ENCODE peak calls at places on chromosomes 6 and 20, in nine cellular contexts. One of them, this sample, is unnamed. For H3K4me1 and H3K9me3, the result is how much of the 10 kb centered on the place peaks cover.

GRCh38 chr20:13205848-13206434 is 15.1 kb upstream of the ISM1 start:
- DNase-seq in tibial nerve: no peak
- DNase-seq in mucosa of descending colon: no peak
- DNase-seq in Panc1: no peak
- DNase-seq in neural progenitor cell: no peak
- DNase-seq in colonic mucosa: no peak
- DNase-seq in kidney: no peak
- DNase-seq in Peyer's patch: no peak
- DNase-seq in heart right ventricle: no peak
- DNase-seq in this sample: no peak

GRCh38 chr6:57173886-57174510 is 1.9 kb downstream of the BAG2 start:
- DNase-seq in kidney: no peak
- DNase-seq in colonic mucosa: no peak
- DNase-seq in neural progenitor cell: peak
- DNase-seq in tibial nerve: peak
- DNase-seq in Panc1: peak
- DNase-seq in heart right ventricle: no peak
- DNase-seq in Peyer's patch: no peak
- DNase-seq in mucosa of descending colon: no peak
- DNase-seq in this sample: peak

GRCh38 chr6:132736239-132736638 is 21.5 kb downstream of the VNN2 start:
- DNase-seq in neural progenitor cell: no peak
- DNase-seq in kidney: no peak
- DNase-seq in tibial nerve: no peak
- DNase-seq in heart right ventricle: no peak
- DNase-seq in Panc1: no peak
- DNase-seq in mucosa of descending colon: no peak
- DNase-seq in Peyer's patch: no peak
- DNase-seq in colonic mucosa: no peak
- DNase-seq in this sample: no peak

GRCh38 chr20:8693709-8694108 is 375.2 kb upstream of the PLCB4 start:
- DNase-seq in tibial nerve: no peak
- DNase-seq in mucosa of descending colon: no peak
- DNase-seq in kidney: no peak
- DNase-seq in heart right ventricle: no peak
- DNase-seq in Peyer's patch: no peak
- DNase-seq in neural progenitor cell: no peak
- DNase-seq in Panc1: no peak
- DNase-seq in colonic mucosa: no peak
- DNase-seq in this sample: no peak

GRCh38 chr6:81722503-81723223 is 29.8 kb downstream of the TENT5A start:
- DNase-seq in colonic mucosa: no peak
- DNase-seq in tibial nerve: no peak
- DNase-seq in Peyer's patch: no peak
- DNase-seq in kidney: no peak
- DNase-seq in heart right ventricle: no peak
- DNase-seq in Panc1: no peak
- DNase-seq in neural progenitor cell: no peak
- DNase-seq in mucosa of descending colon: no peak
- DNase-seq in this sample: no peak

GRCh38 chr6:52551483-52552277 is 25.2 kb downstream of the TRAM2 start:
- DNase-seq in neural progenitor cell: peak
- DNase-seq in tibial nerve: no peak
- DNase-seq in mucosa of descending colon: peak
- DNase-seq in heart right ventricle: peak
- DNase-seq in colonic mucosa: peak
- DNase-seq in kidney: no peak
- DNase-seq in Panc1: no peak
- DNase-seq in Peyer's patch: no peak
- DNase-seq in this sample: peak

GRCh38 chr6:29872791-29873190 is 45.2 kb downstream of the HLA-G start:
- DNase-seq in tibial nerve: no peak
- DNase-seq in Panc1: no peak
- DNase-seq in colonic mucosa: no peak
- DNase-seq in kidney: no peak
- DNase-seq in mucosa of descending colon: no peak
- DNase-seq in heart right ventricle: no peak
- DNase-seq in Peyer's patch: no peak
- DNase-seq in neural progenitor cell: no peak
- DNase-seq in this sample: no peak

GRCh38 chr20:31987744-31988143 is 19.8 kb downstream of the XKR7 start:
- DNase-seq in colonic mucosa: no peak
- DNase-seq in mucosa of descending colon: no peak
- DNase-seq in tibial nerve: no peak
- DNase-seq in Peyer's patch: no peak
- DNase-seq in neural progenitor cell: no peak
- DNase-seq in kidney: no peak
- DNase-seq in heart right ventricle: no peak
- DNase-seq in Panc1: peak
- DNase-seq in this sample: peak

GRCh38 chr6:41541364-41541763 is 4.8 kb upstream of the FOXP4 start:
- DNase-seq in kidney: no peak
- DNase-seq in mucosa of descending colon: no peak
- DNase-seq in Peyer's patch: no peak
- DNase-seq in heart right ventricle: no peak
- DNase-seq in colonic mucosa: no peak
- DNase-seq in tibial nerve: no peak
- DNase-seq in neural progenitor cell: no peak
- DNase-seq in Panc1: no peak
- DNase-seq in this sample: no peak

GRCh38 chr6:137171824-137172733 is 1.4 kb downstream of the IL22RA2 start:
- DNase-seq in Panc1: no peak
- DNase-seq in tibial nerve: no peak
- DNase-seq in neural progenitor cell: no peak
- DNase-seq in colonic mucosa: no peak
- DNase-seq in mucosa of descending colon: no peak
- DNase-seq in heart right ventricle: no peak
- DNase-seq in Peyer's patch: no peak
- DNase-seq in kidney: no peak
- DNase-seq in this sample: no peak

GRCh38 chr6:23414204-23414501 is 711.9 kb upstream of the NRSN1 start:
- DNase-seq in neural progenitor cell: no peak
- DNase-seq in Peyer's patch: no peak
- DNase-seq in colonic mucosa: no peak
- DNase-seq in tibial nerve: no peak
- DNase-seq in kidney: no peak
- DNase-seq in mucosa of descending colon: no peak
- DNase-seq in Panc1: no peak
- DNase-seq in heart right ventricle: peak
- DNase-seq in this sample: peak

GRCh38 chr6:108164537-108164814 is 1.3 kb upstream of the NR2E1 start:
- DNase-seq in kidney: no peak
- DNase-seq in mucosa of descending colon: no peak
- DNase-seq in heart right ventricle: no peak
- DNase-seq in Peyer's patch: no peak
- DNase-seq in Panc1: no peak
- DNase-seq in neural progenitor cell: no peak
- DNase-seq in tibial nerve: no peak
- DNase-seq in colonic mucosa: no peak
- DNase-seq in this sample: no peak

GRCh38 chr6:17562636-17563035 is 37.5 kb upstream of the FAM8A1 start:
- DNase-seq in tibial nerve: no peak
- DNase-seq in mucosa of descending colon: no peak
- DNase-seq in Panc1: no peak
- DNase-seq in kidney: no peak
- DNase-seq in neural progenitor cell: no peak
- DNase-seq in heart right ventricle: no peak
- DNase-seq in colonic mucosa: no peak
- DNase-seq in Peyer's patch: no peak
- DNase-seq in this sample: no peak

GRCh38 chr6:36757206-36757605 is 59.6 kb downstream of the RAB44 start:
- DNase-seq in mucosa of descending colon: peak
- DNase-seq in tibial nerve: no peak
- DNase-seq in Peyer's patch: no peak
- DNase-seq in heart right ventricle: no peak
- DNase-seq in colonic mucosa: peak
- DNase-seq in Panc1: no peak
- DNase-seq in kidney: no peak
- DNase-seq in neural progenitor cell: no peak
- DNase-seq in this sample: no peak

GRCh38 chr6:36755435-36756348 is 58.1 kb downstream of the RAB44 start:
- DNase-seq in tibial nerve: no peak
- DNase-seq in Panc1: no peak
- DNase-seq in heart right ventricle: no peak
- DNase-seq in kidney: no peak
- DNase-seq in mucosa of descending colon: peak
- DNase-seq in neural progenitor cell: no peak
- DNase-seq in Peyer's patch: no peak
- DNase-seq in colonic mucosa: peak
- DNase-seq in this sample: no peak

GRCh38 chr6:36757943-36758508 is 60.4 kb downstream of the RAB44 start:
- DNase-seq in mucosa of descending colon: no peak
- DNase-seq in tibial nerve: no peak
- DNase-seq in Peyer's patch: no peak
- DNase-seq in neural progenitor cell: no peak
- DNase-seq in kidney: no peak
- DNase-seq in Panc1: no peak
- DNase-seq in heart right ventricle: no peak
- DNase-seq in colonic mucosa: no peak
- DNase-seq in this sample: no peak

GRCh38 chr6:36758516-36759176 is 61.0 kb downstream of the RAB44 start:
- DNase-seq in tibial nerve: no peak
- DNase-seq in Panc1: no peak
- DNase-seq in neural progenitor cell: no peak
- DNase-seq in kidney: no peak
- DNase-seq in Peyer's patch: no peak
- DNase-seq in colonic mucosa: peak
- DNase-seq in mucosa of descending colon: peak
- DNase-seq in heart right ventricle: no peak
- DNase-seq in this sample: no peak

GRCh38 chr6:36756761-36757160 is 59.1 kb downstream of the RAB44 start:
- DNase-seq in tibial nerve: no peak
- DNase-seq in Peyer's patch: no peak
- DNase-seq in heart right ventricle: no peak
- DNase-seq in neural progenitor cell: no peak
- DNase-seq in Panc1: no peak
- DNase-seq in kidney: no peak
- DNase-seq in colonic mucosa: no peak
- DNase-seq in mucosa of descending colon: no peak
- DNase-seq in this sample: no peak
- H3K4me1 ChIP-seq in tibial nerve: under half
- H3K4me1 ChIP-seq in Peyer's patch: under half
- H3K4me1 ChIP-seq in heart right ventricle: under half
- H3K4me1 ChIP-seq in neural progenitor cell: under half
- H3K4me1 ChIP-seq in Panc1: under half
- H3K4me1 ChIP-seq in kidney: under half
- H3K4me1 ChIP-seq in colonic mucosa: under half
- H3K4me1 ChIP-seq in mucosa of descending colon: under half
- H3K4me1 ChIP-seq in this sample: under half

GRCh38 chr20:60630609-60631008 is 621.5 kb upstream of the CDH4 start:
- DNase-seq in heart right ventricle: no peak
- DNase-seq in colonic mucosa: no peak
- DNase-seq in kidney: no peak
- DNase-seq in tibial nerve: no peak
- DNase-seq in mucosa of descending colon: no peak
- DNase-seq in neural progenitor cell: peak
- DNase-seq in Peyer's patch: no peak
- DNase-seq in Panc1: no peak
- DNase-seq in this sample: no peak
- H3K9me3 ChIP-seq in heart right ventricle: under half
- H3K9me3 ChIP-seq in colonic mucosa: under half
- H3K9me3 ChIP-seq in kidney: under half
- H3K9me3 ChIP-seq in tibial nerve: under half
- H3K9me3 ChIP-seq in mucosa of descending colon: under half
- H3K9me3 ChIP-seq in neural progenitor cell: under half
- H3K9me3 ChIP-seq in Peyer's patch: under half
- H3K9me3 ChIP-seq in Panc1: under half
- H3K9me3 ChIP-seq in this sample: under half

GRCh38 chr20:673606-674005 is 2.0 kb downstream of the SCRT2 start:
- DNase-seq in neural progenitor cell: no peak
- DNase-seq in Panc1: no peak
- DNase-seq in Peyer's patch: no peak
- DNase-seq in tibial nerve: no peak
- DNase-seq in heart right ventricle: no peak
- DNase-seq in mucosa of descending colon: no peak
- DNase-seq in colonic mucosa: no peak
- DNase-seq in kidney: no peak
- DNase-seq in this sample: no peak

GRCh38 chr20:674936-675452 is 608 bp downstream of the SCRT2 start:
- DNase-seq in kidney: no peak
- DNase-seq in tibial nerve: no peak
- DNase-seq in heart right ventricle: no peak
- DNase-seq in mucosa of descending colon: no peak
- DNase-seq in colonic mucosa: no peak
- DNase-seq in Peyer's patch: no peak
- DNase-seq in Panc1: no peak
- DNase-seq in neural progenitor cell: no peak
- DNase-seq in this sample: no peak

GRCh38 chr20:671252-672030 is 4.2 kb downstream of the SCRT2 start:
- DNase-seq in kidney: no peak
- DNase-seq in tibial nerve: no peak
- DNase-seq in heart right ventricle: no peak
- DNase-seq in colonic mucosa: no peak
- DNase-seq in Panc1: no peak
- DNase-seq in Peyer's patch: no peak
- DNase-seq in neural progenitor cell: no peak
- DNase-seq in mucosa of descending colon: no peak
- DNase-seq in this sample: no peak

GRCh38 chr20:675453-676314 is at the start of gene SCRT2:
- DNase-seq in Peyer's patch: peak
- DNase-seq in kidney: peak
- DNase-seq in heart right ventricle: peak
- DNase-seq in mucosa of descending colon: peak
- DNase-seq in tibial nerve: peak
- DNase-seq in Panc1: no peak
- DNase-seq in colonic mucosa: peak
- DNase-seq in neural progenitor cell: peak
- DNase-seq in this sample: peak

DNA sequence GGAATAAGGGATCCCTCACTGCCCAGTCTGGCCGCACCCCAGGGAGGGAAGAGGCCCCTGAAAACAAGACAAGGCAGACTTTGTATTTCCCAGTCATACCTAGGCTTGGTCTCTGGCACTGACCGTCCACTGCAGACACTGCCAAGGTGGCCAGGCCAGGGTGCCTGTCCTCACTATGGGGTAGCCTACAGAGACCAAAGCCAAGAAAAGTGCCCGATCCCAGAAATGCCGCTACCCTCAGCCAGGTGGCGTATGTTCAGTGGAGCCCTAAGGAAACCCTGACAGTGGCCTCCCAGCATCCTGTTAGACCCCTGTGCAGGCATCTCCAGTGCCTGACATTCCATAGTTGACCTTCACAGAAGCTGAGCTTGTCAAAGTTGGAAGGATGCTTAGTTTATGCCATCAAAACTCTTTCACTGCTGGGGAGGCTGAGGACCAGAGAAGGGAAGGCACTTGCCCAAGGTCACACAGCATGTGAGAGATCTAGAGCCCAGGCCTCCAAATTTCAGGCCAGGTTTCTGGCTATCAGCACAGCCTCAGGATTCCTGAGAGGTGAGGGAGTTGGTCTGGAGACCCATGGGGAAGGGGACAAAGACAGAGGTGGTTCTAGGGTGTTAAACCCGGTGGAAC is 2.5 kb downstream of the SCRT2 start:
- DNase-seq in colonic mucosa: no peak
- DNase-seq in Peyer's patch: no peak
- DNase-seq in mucosa of descending colon: no peak
- DNase-seq in Panc1: no peak
- DNase-seq in tibial nerve: no peak
- DNase-seq in kidney: no peak
- DNase-seq in heart right ventricle: no peak
- DNase-seq in neural progenitor cell: no peak
- DNase-seq in this sample: no peak
- TF ChIP-seq CTCF in colonic mucosa: no peak
- TF ChIP-seq CTCF in Peyer's patch: no peak
- TF ChIP-seq CTCF in mucosa of descending colon: no peak
- TF ChIP-seq CTCF in Panc1: peak
- TF ChIP-seq CTCF in tibial nerve: no peak
- TF ChIP-seq CTCF in kidney: no peak
- TF ChIP-seq CTCF in heart right ventricle: peak
- TF ChIP-seq CTCF in neural progenitor cell: peak
- TF ChIP-seq CTCF in this sample: peak

GRCh38 chr6:15386110-15386755 is 140.4 kb downstream of the JARID2 start:
- DNase-seq in Panc1: no peak
- DNase-seq in colonic mucosa: no peak
- DNase-seq in tibial nerve: no peak
- DNase-seq in Peyer's patch: no peak
- DNase-seq in neural progenitor cell: no peak
- DNase-seq in kidney: no peak
- DNase-seq in heart right ventricle: no peak
- DNase-seq in mucosa of descending colon: no peak
- DNase-seq in this sample: peak
- H3K4me1 ChIP-seq in Panc1: under half
- H3K4me1 ChIP-seq in colonic mucosa: under half
- H3K4me1 ChIP-seq in tibial nerve: under half
- H3K4me1 ChIP-seq in Peyer's patch: under half
- H3K4me1 ChIP-seq in neural progenitor cell: under half
- H3K4me1 ChIP-seq in kidney: under half
- H3K4me1 ChIP-seq in heart right ventricle: under half
- H3K4me1 ChIP-seq in mucosa of descending colon: under half
- H3K4me1 ChIP-seq in this sample: under half

This sample was measured in hepatocyte.